ENCODE peak calls at places on chromosomes 16 and 17, in nine cellular contexts. E is lung; G is OCI-LY7; D is stomach; A is CD8-positive, alpha-beta memory T cell; V is A549; Y is GM23248; K is tibial artery; C is CD4-positive, alpha-beta memory T cell. S is an unnamed sample.

GRCh38 chr16:21599994-21600773 is 807 bp downstream of the METTL9 start:
- DNase-seq in E (no peak), D (no peak), V (peak; percentile 27), K (no peak), Y (peak; percentile 78), G (peak; percentile 69), C (peak; percentile 39), A (no peak), S (peak; percentile 39)

GRCh38 chr16:66728117-66728787 is 23.2 kb downstream of the DYNC1LI2 start:
- DNase-seq in E (peak; percentile 39), V (peak; percentile 66), C (peak; percentile 56), K (no peak), D (peak; percentile 37), G (peak; percentile 74), A (peak; percentile 40), Y (peak; percentile 83), S (peak; percentile 56)

GRCh38 chr16:28182183-28182582 is 29.6 kb downstream of the XPO6 start:
- DNase-seq in D (no peak), E (no peak), C (no peak), V (no peak), K (no peak), G (no peak), Y (peak; percentile 64), A (no peak), S (no peak)

GRCh38 chr16:649646-650045 is 481 bp downstream of the WDR90 start:
- DNase-seq in V (no peak), C (no peak), Y (peak; percentile 59), E (no peak), G (peak; percentile 30), A (no peak), D (no peak), K (no peak), S (no peak)

GRCh38 chr17:413706-414440 is 61.3 kb upstream of the RPH3AL start:
- DNase-seq in D (no peak), C (no peak), G (no peak), K (no peak), A (no peak), V (no peak), Y (no peak), E (no peak), S (peak; percentile 33)

GRCh38 chr17:42424991-42425610 is 2.0 kb upstream of the CAVIN1 start:
- DNase-seq in C (no peak), D (no peak), V (no peak), G (no peak), Y (peak; percentile 64), E (no peak), A (no peak), K (peak; percentile 51), S (no peak)

GRCh38 chr17:70863436-70864248 is 694.3 kb downstream of the KCNJ2 start:
- DNase-seq in K (no peak), A (no peak), C (no peak), G (no peak), Y (peak; percentile 6), D (no peak), V (no peak), E (no peak), S (no peak)

GRCh38 chr17:80261159-80261894 is 675 bp downstream of the RNF213 start:
- DNase-seq in C (peak; percentile 85), G (peak; percentile 82), V (peak; percentile 85), E (peak; percentile 51), A (peak; percentile 73), Y (peak; percentile 76), K (peak; percentile 83), D (peak; percentile 49), S (peak; percentile 90)

GRCh38 chr16:28587386-28587785 is 9.5 kb downstream of the SULT1A2 start:
- DNase-seq in A (no peak), C (no peak), D (no peak), V (peak; percentile 37), Y (peak; percentile 26), G (no peak), K (no peak), E (no peak), S (no peak)

GRCh38 chr16:88468289-88469129 is 15.4 kb downstream of the ZFPM1 start:
- DNase-seq in Y (peak; percentile 41), K (no peak), G (peak; percentile 41), E (no peak), D (peak; percentile 63), V (peak; percentile 68), C (no peak), A (no peak), S (no peak)

GRCh38 chr16:80294172-80294571 is 246.6 kb upstream of the DYNLRB2 start:
- DNase-seq in Y (no peak), K (no peak), A (no peak), E (no peak), V (no peak), G (no peak), D (no peak), C (no peak), S (no peak)

GRCh38 chr16:11973065-11973464 is 3.5 kb upstream of the SNX29 start:
- DNase-seq in D (no peak), A (no peak), C (no peak), E (peak; percentile 54), G (no peak), V (no peak), Y (no peak), K (no peak), S (no peak)

GRCh38 chr17:57174591-57174990 is 81.7 kb upstream of the MSI2 start:
- DNase-seq in K (no peak), Y (no peak), D (no peak), A (no peak), G (no peak), C (no peak), E (no peak), V (no peak), S (no peak)

GRCh38 chr17:8149419-8150193 is 2.6 kb downstream of the PER1 start:
- DNase-seq in Y (no peak), K (no peak), C (no peak), D (no peak), E (no peak), V (no peak), G (no peak), A (no peak), S (no peak)

GRCh38 chr17:164536-165235 is 16.8 kb downstream of the DOC2B start:
- DNase-seq in G (peak; percentile 63), E (no peak), A (no peak), V (peak; percentile 65), K (no peak), C (peak; percentile 11), Y (peak; percentile 54), D (peak; percentile 47), S (peak; percentile 26)

DNA sequence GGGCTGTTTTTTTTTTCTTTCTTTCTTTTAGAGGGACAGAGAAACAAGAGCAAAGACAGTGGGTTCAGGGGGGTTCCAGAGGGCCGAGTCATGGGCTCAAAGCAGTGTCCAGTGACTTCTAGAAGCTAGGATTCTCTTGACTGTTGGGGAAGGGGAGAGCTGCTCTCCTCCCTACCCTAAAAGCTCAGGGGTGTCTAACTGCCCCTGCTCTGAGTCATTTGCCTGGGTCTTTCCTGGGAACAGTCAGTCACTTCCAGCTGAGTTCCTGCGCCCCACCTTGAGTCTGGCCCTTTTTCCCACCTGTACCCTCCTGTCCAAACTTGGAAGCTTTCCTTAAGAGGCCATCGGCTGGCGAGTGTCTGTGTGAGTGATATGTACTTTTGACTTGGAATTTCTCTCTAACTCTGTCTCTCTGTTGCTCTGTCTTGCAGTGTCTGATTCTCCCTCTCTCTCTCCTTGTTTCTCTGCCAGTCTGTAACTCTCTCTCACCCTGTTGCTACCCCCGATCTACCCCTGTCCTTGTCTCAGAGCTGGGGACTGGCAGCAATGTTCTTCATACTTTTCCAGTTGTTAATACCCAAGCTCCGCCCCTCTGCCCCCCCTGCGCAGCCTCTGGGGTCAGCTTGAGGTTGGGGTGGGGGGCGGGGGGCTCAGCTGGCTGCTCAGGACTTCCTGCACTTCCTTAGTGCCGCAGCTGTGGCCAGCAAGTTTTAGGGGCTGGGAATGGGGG is 2.4 kb downstream of the THRA start:
- DNase-seq in K (no peak), V (peak; percentile 52), C (no peak), D (no peak), Y (peak; percentile 38), G (no peak), A (no peak), E (no peak), S (no peak)
- H3K4me1 ChIP-seq in K (peaks cover 61% of the 10 kb centered on the region), V (peaks cover 60% of the 10 kb centered on the region), C (peaks cover 75% of the 10 kb centered on the region), D (peaks cover 61% of the 10 kb centered on the region), Y (peaks cover 41% of the 10 kb centered on the region), G (peaks cover 54% of the 10 kb centered on the region), A (peaks cover 73% of the 10 kb centered on the region), E (peaks cover 37% of the 10 kb centered on the region), S (peaks cover 56% of the 10 kb centered on the region)

GRCh38 chr17:76684756-76685155 is 26.0 kb downstream of the MXRA7 start:
- DNase-seq in C (no peak), K (no peak), A (no peak), E (no peak), V (no peak), Y (no peak), G (no peak), D (no peak), S (no peak)

GRCh38 chr17:76686538-76687277 is 24.1 kb downstream of the MXRA7 start:
- DNase-seq in Y (no peak), K (no peak), C (no peak), E (no peak), D (no peak), A (no peak), G (no peak), V (no peak), S (no peak)

GRCh38 chr17:76685366-76685765 is 25.4 kb downstream of the MXRA7 start:
- DNase-seq in C (no peak), D (no peak), A (no peak), E (no peak), Y (no peak), G (no peak), V (no peak), K (no peak), S (no peak)

GRCh38 chr17:76687278-76688164 is 23.2 kb downstream of the MXRA7 start:
- DNase-seq in V (no peak), A (no peak), K (peak; percentile 91), E (no peak), D (no peak), Y (peak; percentile 67), C (no peak), G (no peak), S (no peak)

DNA sequence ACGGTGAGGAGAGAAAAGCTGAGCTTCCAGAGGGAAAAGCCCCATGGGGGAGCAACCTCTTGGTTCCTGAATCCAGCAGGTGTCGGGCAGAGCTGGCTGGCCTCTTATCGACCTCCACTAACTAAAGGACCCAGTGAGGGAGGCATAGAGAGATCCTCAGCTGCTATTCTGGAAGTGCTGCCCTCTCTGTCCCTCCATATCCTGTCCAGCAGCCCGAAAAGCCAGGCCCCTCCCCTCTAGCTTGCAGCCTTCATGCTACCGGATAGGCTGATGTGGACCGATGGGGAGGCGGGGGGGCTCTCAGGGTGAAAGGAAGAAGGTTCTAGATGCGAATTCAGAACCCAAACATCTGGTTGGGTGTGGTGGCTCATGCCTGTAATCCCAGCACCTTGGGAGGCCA is 24.9 kb downstream of the MXRA7 start:
- DNase-seq in V (no peak), G (no peak), D (no peak), Y (no peak), E (no peak), A (no peak), K (no peak), C (no peak), S (no peak)
- H3K4me1 ChIP-seq in V (peaks cover 19% of the 10 kb centered on the region), G (no peaks in the 10 kb centered on the region), D (peaks cover 28% of the 10 kb centered on the region), Y (peaks cover 46% of the 10 kb centered on the region), E (peaks cover 15% of the 10 kb centered on the region), A (peaks cover 13% of the 10 kb centered on the region), K (peaks cover 32% of the 10 kb centered on the region), C (peaks cover 22% of the 10 kb centered on the region), S (peaks cover 6% of the 10 kb centered on the region)

GRCh38 chr17:1726626-1727257 is 2.2 kb downstream of the WDR81 start:
- DNase-seq in E (no peak), V (no peak), G (no peak), K (no peak), A (no peak), C (no peak), Y (no peak), D (no peak), S (no peak)
- H3K4me1 ChIP-seq in E (peaks cover 24% of the 10 kb centered on the region), V (peaks cover 17% of the 10 kb centered on the region), G (peaks cover 33% of the 10 kb centered on the region), K (peaks cover 12% of the 10 kb centered on the region), A (peaks cover 36% of the 10 kb centered on the region), C (peaks cover 55% of the 10 kb centered on the region), Y (peaks cover 10% of the 10 kb centered on the region), D (peaks cover 37% of the 10 kb centered on the region), S (peaks cover 28% of the 10 kb centered on the region)

GRCh38 chr17:17360087-17360730 is 57.0 kb downstream of the NT5M start:
- DNase-seq in A (no peak), K (no peak), Y (no peak), E (no peak), C (no peak), V (no peak), D (no peak), G (no peak), S (no peak)
- H3K4me1 ChIP-seq in A (peaks cover 15% of the 10 kb centered on the region), K (no peaks in the 10 kb centered on the region), Y (no peaks in the 10 kb centered on the region), E (peaks cover 7% of the 10 kb centered on the region), C (no peaks in the 10 kb centered on the region), V (no peaks in the 10 kb centered on the region), D (no peaks in the 10 kb centered on the region), G (no peaks in the 10 kb centered on the region), S (peaks cover 5% of the 10 kb centered on the region)